ENCODE peak calls at places on chromosomes 16 and 17, in five cellular contexts. One of them, this sample, is unnamed.

GRCh38 chr17:35603674-35604073 is 16.6 kb downstream of the AP2B1 start:
- DNase-seq in WERI-Rb-1: no peak
- DNase-seq in cardiac fibroblast: no peak
- DNase-seq in neural progenitor cell: no peak
- DNase-seq in SK-N-SH: no peak
- DNase-seq in this sample: peak

GRCh38 chr16:3578121-3578520 is 918 bp upstream of the NLRC3 start:
- DNase-seq in neural progenitor cell: no peak
- DNase-seq in cardiac fibroblast: no peak
- DNase-seq in WERI-Rb-1: no peak
- DNase-seq in SK-N-SH: no peak
- DNase-seq in this sample: no peak

GRCh38 chr17:27106982-27107360 is 186.9 kb upstream of the WSB1 start:
- DNase-seq in neural progenitor cell: no peak
- DNase-seq in SK-N-SH: no peak
- DNase-seq in cardiac fibroblast: no peak
- DNase-seq in WERI-Rb-1: no peak
- DNase-seq in this sample: no peak

GRCh38 chr16:70395345-70395901 is 43.5 kb downstream of the ST3GAL2 start:
- DNase-seq in SK-N-SH: peak
- DNase-seq in WERI-Rb-1: peak
- DNase-seq in neural progenitor cell: peak
- DNase-seq in cardiac fibroblast: peak
- DNase-seq in this sample: peak

GRCh38 chr17:72702998-72703397 is 389.5 kb downstream of the SLC39A11 start:
- DNase-seq in SK-N-SH: no peak
- DNase-seq in cardiac fibroblast: no peak
- DNase-seq in neural progenitor cell: no peak
- DNase-seq in WERI-Rb-1: no peak
- DNase-seq in this sample: peak

GRCh38 chr16:89265647-89266046 is 48.1 kb downstream of the ZNF778 start:
- DNase-seq in WERI-Rb-1: no peak
- DNase-seq in neural progenitor cell: no peak
- DNase-seq in SK-N-SH: no peak
- DNase-seq in cardiac fibroblast: no peak
- DNase-seq in this sample: no peak

GRCh38 chr16:68744744-68745280 is 7.7 kb downstream of the CDH1 start:
- DNase-seq in cardiac fibroblast: no peak
- DNase-seq in neural progenitor cell: no peak
- DNase-seq in SK-N-SH: no peak
- DNase-seq in WERI-Rb-1: no peak
- DNase-seq in this sample: no peak

GRCh38 chr17:78174332-78174869 is 6.0 kb downstream of the SYNGR2 start:
- DNase-seq in neural progenitor cell: no peak
- DNase-seq in WERI-Rb-1: no peak
- DNase-seq in SK-N-SH: no peak
- DNase-seq in cardiac fibroblast: no peak
- DNase-seq in this sample: peak

GRCh38 chr16:1420111-1420539 is 422 bp downstream of the UQCC4 start:
- DNase-seq in WERI-Rb-1: no peak
- DNase-seq in cardiac fibroblast: no peak
- DNase-seq in neural progenitor cell: no peak
- DNase-seq in SK-N-SH: no peak
- DNase-seq in this sample: no peak

GRCh38 chr17:82560802-82561428 is 41.4 kb downstream of the FOXK2 start:
- DNase-seq in WERI-Rb-1: no peak
- DNase-seq in neural progenitor cell: no peak
- DNase-seq in cardiac fibroblast: no peak
- DNase-seq in SK-N-SH: no peak
- DNase-seq in this sample: no peak

GRCh38 chr17:81576621-81577277 is 24.6 kb upstream of the FAAP100 start:
- DNase-seq in SK-N-SH: no peak
- DNase-seq in WERI-Rb-1: no peak
- DNase-seq in cardiac fibroblast: peak
- DNase-seq in neural progenitor cell: no peak
- DNase-seq in this sample: peak

GRCh38 chr17:48429156-48429555 is 858 bp downstream of the SKAP1 start:
- DNase-seq in WERI-Rb-1: no peak
- DNase-seq in cardiac fibroblast: no peak
- DNase-seq in neural progenitor cell: no peak
- DNase-seq in SK-N-SH: no peak
- DNase-seq in this sample: no peak

GRCh38 chr17:66555605-66556004 is 253.2 kb downstream of the PRKCA start:
- DNase-seq in WERI-Rb-1: no peak
- DNase-seq in neural progenitor cell: no peak
- DNase-seq in cardiac fibroblast: no peak
- DNase-seq in SK-N-SH: no peak
- DNase-seq in this sample: no peak

GRCh38 chr17:64418506-64419339 is 28.1 kb upstream of the PECAM1 start:
- DNase-seq in cardiac fibroblast: peak
- DNase-seq in neural progenitor cell: peak
- DNase-seq in SK-N-SH: peak
- DNase-seq in WERI-Rb-1: no peak
- DNase-seq in this sample: peak

GRCh38 chr17:80279895-80280294 is 19.2 kb downstream of the RNF213 start:
- DNase-seq in WERI-Rb-1: no peak
- DNase-seq in SK-N-SH: peak
- DNase-seq in neural progenitor cell: no peak
- DNase-seq in cardiac fibroblast: peak
- DNase-seq in this sample: peak

GRCh38 chr17:2511462-2512369 is at the start of gene METTL16:
- DNase-seq in WERI-Rb-1: peak
- DNase-seq in neural progenitor cell: peak
- DNase-seq in cardiac fibroblast: peak
- DNase-seq in SK-N-SH: peak
- DNase-seq in this sample: peak

GRCh38 chr16:4936991-4937781 is at the start of gene PPL:
- DNase-seq in SK-N-SH: peak
- DNase-seq in WERI-Rb-1: peak
- DNase-seq in neural progenitor cell: peak
- DNase-seq in cardiac fibroblast: peak
- DNase-seq in this sample: no peak

GRCh38 chr16:12027091-12027490 is 50.6 kb downstream of the SNX29 start:
- DNase-seq in SK-N-SH: peak
- DNase-seq in WERI-Rb-1: no peak
- DNase-seq in neural progenitor cell: no peak
- DNase-seq in cardiac fibroblast: no peak
- DNase-seq in this sample: no peak

GRCh38 chr16:12163970-12164369 is 187.4 kb downstream of the SNX29 start:
- DNase-seq in SK-N-SH: no peak
- DNase-seq in neural progenitor cell: no peak
- DNase-seq in cardiac fibroblast: no peak
- DNase-seq in WERI-Rb-1: no peak
- DNase-seq in this sample: no peak

GRCh38 chr17:47735536-47736011 is 2.5 kb downstream of the TBX21 start:
- DNase-seq in cardiac fibroblast: no peak
- DNase-seq in neural progenitor cell: no peak
- DNase-seq in SK-N-SH: peak
- DNase-seq in WERI-Rb-1: no peak
- DNase-seq in this sample: no peak

GRCh38 chr16:4892356-4893102 is 44.4 kb downstream of the PPL start:
- DNase-seq in neural progenitor cell: no peak
- DNase-seq in SK-N-SH: no peak
- DNase-seq in WERI-Rb-1: peak
- DNase-seq in cardiac fibroblast: peak
- DNase-seq in this sample: peak

GRCh38 chr16:17471745-17472075 is 950 bp upstream of the XYLT1 start:
- DNase-seq in SK-N-SH: no peak
- DNase-seq in cardiac fibroblast: no peak
- DNase-seq in neural progenitor cell: no peak
- DNase-seq in WERI-Rb-1: no peak
- DNase-seq in this sample: peak

GRCh38 chr16:75148311-75149195 is at the start of gene ZFP1:
- DNase-seq in neural progenitor cell: peak
- DNase-seq in WERI-Rb-1: peak
- DNase-seq in cardiac fibroblast: peak
- DNase-seq in SK-N-SH: peak
- DNase-seq in this sample: peak

GRCh38 chr16:57315401-57315800 is 30.9 kb upstream of the PLLP start:
- DNase-seq in WERI-Rb-1: no peak
- DNase-seq in neural progenitor cell: no peak
- DNase-seq in SK-N-SH: no peak
- DNase-seq in cardiac fibroblast: no peak
- DNase-seq in this sample: no peak

GRCh38 chr16:9971907-9972306 is 210.3 kb downstream of the GRIN2A start:
- DNase-seq in cardiac fibroblast: no peak
- DNase-seq in WERI-Rb-1: no peak
- DNase-seq in neural progenitor cell: no peak
- DNase-seq in SK-N-SH: no peak
- DNase-seq in this sample: no peak

DNA sequence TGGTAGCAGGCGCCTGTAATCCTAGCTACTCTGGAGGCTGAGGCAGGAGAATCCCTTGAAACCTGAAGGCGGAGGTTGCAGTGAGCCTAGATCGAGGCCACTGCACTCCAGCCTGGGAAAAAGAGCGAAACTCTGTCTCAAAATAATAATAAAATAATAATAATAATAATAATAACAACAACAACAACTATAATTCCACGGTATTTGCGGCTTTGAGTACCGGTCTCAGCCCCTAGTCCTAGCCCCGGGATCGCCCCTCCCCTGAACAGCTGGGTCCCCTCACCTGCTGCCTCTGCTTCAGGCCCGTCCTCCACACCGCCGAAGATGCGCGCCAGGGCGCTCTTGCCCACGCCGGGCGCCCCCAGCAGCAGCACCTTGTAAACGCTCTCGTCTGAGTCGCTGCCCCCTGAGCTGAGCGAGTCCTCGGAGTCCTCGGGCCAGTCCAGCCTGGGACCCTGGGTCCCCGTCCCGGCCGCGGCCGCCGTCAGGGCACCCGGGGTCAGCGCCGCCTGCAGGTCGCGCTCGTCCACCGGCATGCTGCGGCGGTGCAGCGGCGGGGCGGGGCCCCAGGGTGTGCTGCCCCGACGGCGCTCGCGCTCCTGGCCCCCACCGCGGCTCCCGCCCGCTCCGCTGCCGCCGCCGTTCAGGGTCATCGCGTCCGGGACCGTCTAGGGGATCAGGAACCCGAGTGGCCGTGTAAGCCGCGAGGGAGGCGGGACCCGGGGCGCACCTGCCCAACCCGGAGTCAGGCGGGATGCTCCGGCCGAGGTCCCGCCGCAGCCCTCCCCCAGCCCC is 611 bp downstream of the RRAD start:
- DNase-seq in WERI-Rb-1: peak
- DNase-seq in SK-N-SH: peak
- DNase-seq in neural progenitor cell: peak
- DNase-seq in cardiac fibroblast: no peak
- DNase-seq in this sample: no peak
- TF ChIP-seq CTCF in WERI-Rb-1: peak
- TF ChIP-seq CTCF in SK-N-SH: peak
- TF ChIP-seq CTCF in neural progenitor cell: peak
- TF ChIP-seq CTCF in cardiac fibroblast: peak
- TF ChIP-seq CTCF in this sample: peak

DNA sequence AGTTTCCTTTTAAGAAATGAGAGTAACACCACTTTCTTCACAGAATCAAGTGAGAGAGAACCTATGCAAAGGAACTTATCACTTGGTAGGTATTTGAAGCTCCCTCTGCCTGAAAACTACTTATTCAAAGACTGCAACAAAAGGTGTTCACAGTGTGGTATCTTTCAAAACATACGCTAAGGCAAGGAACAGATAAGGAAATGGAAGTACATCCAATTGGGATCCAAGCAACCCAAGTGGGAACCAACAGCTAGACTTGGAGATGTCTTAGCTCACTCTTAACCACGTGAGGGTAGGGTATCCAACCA is 431 bp upstream of the PPM1E start:
- DNase-seq in WERI-Rb-1: no peak
- DNase-seq in neural progenitor cell: no peak
- DNase-seq in cardiac fibroblast: no peak
- DNase-seq in SK-N-SH: no peak
- DNase-seq in this sample: no peak
- H3K4me3 ChIP-seq in WERI-Rb-1: no peak
- H3K4me3 ChIP-seq in neural progenitor cell: peak
- H3K4me3 ChIP-seq in cardiac fibroblast: peak
- H3K4me3 ChIP-seq in SK-N-SH: peak
- H3K4me3 ChIP-seq in this sample: peak

GRCh38 chr17:9402590-9403199 is 172.9 kb downstream of the STX8 start:
- DNase-seq in WERI-Rb-1: peak
- DNase-seq in SK-N-SH: peak
- DNase-seq in cardiac fibroblast: peak
- DNase-seq in neural progenitor cell: peak
- DNase-seq in this sample: no peak
- TF ChIP-seq CTCF in WERI-Rb-1: peak
- TF ChIP-seq CTCF in SK-N-SH: peak
- TF ChIP-seq CTCF in cardiac fibroblast: peak
- TF ChIP-seq CTCF in neural progenitor cell: peak
- TF ChIP-seq CTCF in this sample: peak

DNA sequence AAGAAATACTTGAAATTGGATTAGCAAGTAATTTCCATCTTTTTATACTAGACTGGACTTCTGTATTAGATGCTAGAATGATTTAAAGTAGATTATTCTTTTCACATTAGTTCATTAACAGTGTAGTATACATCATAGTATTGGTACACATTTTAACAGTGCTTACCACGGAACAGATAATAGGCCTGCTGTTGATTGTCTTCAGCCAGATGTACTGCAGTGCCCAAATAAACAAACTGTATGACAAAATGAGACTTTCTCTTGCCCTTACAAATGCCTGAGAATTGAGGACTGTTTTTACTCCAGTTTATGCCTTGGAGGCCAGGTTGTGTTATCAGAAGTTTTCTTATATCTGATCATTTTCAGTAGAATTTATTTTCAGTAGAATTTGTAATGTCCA is 631 bp downstream of the EVI2A start:
- DNase-seq in WERI-Rb-1: no peak
- DNase-seq in neural progenitor cell: no peak
- DNase-seq in SK-N-SH: peak
- DNase-seq in cardiac fibroblast: peak
- DNase-seq in this sample: peak
- H3K4me3 ChIP-seq in WERI-Rb-1: no peak
- H3K4me3 ChIP-seq in neural progenitor cell: no peak
- H3K4me3 ChIP-seq in SK-N-SH: no peak
- H3K4me3 ChIP-seq in cardiac fibroblast: peak
- H3K4me3 ChIP-seq in this sample: peak